ENCODE peak calls at places on chromosomes 6 and 20, in nine cellular contexts. Y is upper lobe of right lung, U is psoas muscle, O is PC-9, M is IMR-90, Q is stomach, D is thoracic aorta, H is mammary epithelial cell, W is SK-N-SH. T is an unnamed sample. For H3K27me3, the result is how much of the 10 kb centered on the place peaks cover.

GRCh38 chr6:150195996-150196417 is 53.2 kb downstream of the PPP1R14C start:
- DNase-seq in Y (no peak), O (no peak), Q (no peak), H (no peak), U (no peak), D (no peak), W (no peak), M (no peak), T (no peak)

GRCh38 chr20:57594092-57594911 is 25.9 kb downstream of the ZBP1 start:
- DNase-seq in O (peak), H (no peak), Y (peak), W (peak), D (no peak), Q (peak), M (peak), U (peak), T (no peak)

GRCh38 chr6:9463311-9463710 is 951.6 kb downstream of the TFAP2A start:
- DNase-seq in W (no peak), D (no peak), Y (no peak), H (no peak), M (no peak), O (no peak), U (no peak), Q (no peak), T (no peak)

GRCh38 chr6:151370509-151371078 is 20.8 kb downstream of the ZBTB2 start:
- DNase-seq in D (no peak), H (no peak), Q (no peak), Y (no peak), U (no peak), W (no peak), M (peak), O (no peak), T (no peak)

GRCh38 chr6:167827588-167828324 is 1.0 kb downstream of the AFDN start:
- DNase-seq in U (peak), H (peak), M (peak), W (peak), Q (peak), O (peak), D (no peak), Y (peak), T (peak)

GRCh38 chr6:2109796-2110195 is 135.6 kb downstream of the GMDS start:
- DNase-seq in Y (no peak), D (no peak), U (no peak), H (no peak), Q (no peak), M (no peak), W (no peak), O (no peak), T (no peak)

GRCh38 chr6:154509421-154510143 is 903 bp downstream of the CNKSR3 start:
- DNase-seq in H (peak), Y (peak), D (no peak), U (peak), Q (peak), M (no peak), O (peak), W (peak), T (no peak)

GRCh38 chr6:136037246-136037884 is 185.9 kb downstream of the PDE7B start:
- DNase-seq in M (peak), O (no peak), W (no peak), D (no peak), H (peak), U (no peak), Q (no peak), Y (no peak), T (no peak)

GRCh38 chr20:57794600-57795346 is 85.0 kb upstream of the PMEPA1 start:
- DNase-seq in O (peak), Q (no peak), U (no peak), M (peak), Y (no peak), W (no peak), H (peak), D (no peak), T (no peak)

GRCh38 chr20:20371681-20372080 is 3.8 kb downstream of the INSM1 start:
- DNase-seq in Q (no peak), W (no peak), Y (no peak), H (no peak), O (no peak), U (no peak), M (no peak), D (no peak), T (no peak)
- H3K27me3 ChIP-seq in Q (half or more), W (half or more), Y (half or more), H (under half), O (under half), U (under half), M (half or more), D (under half), T (under half)

GRCh38 chr20:23205656-23206055 is 119.5 kb upstream of the CD93 start:
- DNase-seq in O (no peak), Q (peak), Y (no peak), M (peak), W (no peak), D (peak), U (peak), H (no peak), T (peak)
- H3K27me3 ChIP-seq in O (under half), Q (under half), Y (under half), M (under half), W (half or more), D (under half), U (under half), H (under half), T (under half)

GRCh38 chr6:14546036-14546435 is 428.5 kb downstream of the CD83 start:
- DNase-seq in Y (no peak), M (no peak), W (no peak), D (no peak), O (no peak), Q (no peak), U (no peak), H (no peak), T (no peak)

GRCh38 chr6:14542670-14543366 is 425.2 kb downstream of the CD83 start:
- DNase-seq in D (no peak), O (no peak), Y (no peak), W (no peak), M (peak), U (no peak), Q (no peak), H (peak), T (no peak)

GRCh38 chr6:14545496-14545895 is 427.9 kb downstream of the CD83 start:
- DNase-seq in D (no peak), H (no peak), O (no peak), Y (no peak), W (no peak), Q (no peak), M (no peak), U (no peak), T (no peak)

GRCh38 chr6:14543971-14544620 is 426.5 kb downstream of the CD83 start:
- DNase-seq in Y (no peak), W (no peak), O (no peak), Q (no peak), H (no peak), U (no peak), D (no peak), M (no peak), T (no peak)

GRCh38 chr6:14544689-14545088 is 427.1 kb downstream of the CD83 start:
- DNase-seq in W (no peak), D (no peak), O (no peak), Q (no peak), Y (no peak), H (no peak), M (no peak), U (no peak), T (no peak)
- H3K27me3 ChIP-seq in W (under half), D (under half), O (under half), Q (under half), Y (under half), H (under half), M (under half), U (under half), T (under half)

GRCh38 chr20:46325788-46326472 is 17.6 kb upstream of the CDH22 start:
- DNase-seq in O (no peak), U (no peak), W (no peak), Y (no peak), M (no peak), D (no peak), H (no peak), Q (no peak), T (no peak)
- H3K27me3 ChIP-seq in O (half or more), U (under half), W (under half), Y (under half), M (under half), D (under half), H (under half), Q (half or more), T (under half)

GRCh38 chr6:170290306-170291128 is at the start of gene DLL1:
- DNase-seq in O (no peak), Q (peak), H (peak), W (peak), U (peak), D (no peak), Y (no peak), M (peak), T (no peak)

GRCh38 chr6:170287371-170287876 is 3.5 kb downstream of the DLL1 start:
- DNase-seq in W (no peak), D (no peak), Y (peak), O (no peak), Q (peak), H (no peak), M (no peak), U (no peak), T (peak)

GRCh38 chr6:170288091-170288631 is 2.7 kb downstream of the DLL1 start:
- DNase-seq in Y (no peak), M (no peak), Q (no peak), O (no peak), D (no peak), U (no peak), H (no peak), W (no peak), T (peak)

GRCh38 chr6:170289971-170290305 is 940 bp downstream of the DLL1 start:
- DNase-seq in Y (no peak), O (no peak), W (no peak), Q (no peak), M (no peak), H (no peak), D (no peak), U (no peak), T (peak)

DNA sequence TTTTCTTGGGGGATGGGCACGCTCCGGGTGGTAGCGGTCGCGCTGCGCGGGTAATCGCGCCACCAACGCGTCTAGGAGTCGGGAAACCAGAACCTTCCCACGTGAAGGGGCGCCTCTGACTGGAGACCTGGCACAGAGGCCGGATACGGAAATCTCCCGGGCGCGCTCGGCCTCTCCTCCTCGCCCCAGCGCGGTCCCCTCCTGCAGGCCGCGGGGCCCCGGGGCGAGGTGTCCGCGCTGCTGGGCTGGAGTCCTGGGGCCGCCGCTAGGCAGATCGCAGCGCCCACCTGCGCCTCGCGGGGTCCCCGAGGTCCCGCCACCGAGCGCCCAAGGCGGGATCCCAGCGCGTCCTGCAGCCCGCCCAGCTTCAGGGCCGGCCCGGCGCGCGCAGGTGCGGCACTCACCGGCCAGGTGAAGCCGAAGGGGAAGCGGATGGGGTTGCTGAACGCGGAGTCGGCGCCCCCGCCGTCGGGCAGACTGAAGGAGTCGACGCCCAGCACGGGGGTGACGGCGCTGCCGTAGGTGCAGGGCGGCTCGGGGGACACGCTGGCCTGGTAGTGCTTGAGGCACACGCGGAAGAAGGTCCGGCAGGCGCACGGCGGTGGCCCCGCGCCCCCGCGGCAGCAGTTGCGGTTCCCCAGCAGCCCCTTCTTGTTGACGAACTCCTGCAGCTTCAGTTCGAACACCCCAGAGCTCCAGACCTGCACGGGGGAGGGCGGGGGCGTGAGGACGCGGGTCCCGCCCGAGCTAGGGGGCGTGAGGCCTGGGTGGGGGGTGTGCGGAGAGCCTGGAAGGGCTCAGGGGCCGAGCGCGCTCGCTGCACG is 1.6 kb downstream of the DLL1 start:
- DNase-seq in Q (no peak), M (no peak), Y (no peak), O (no peak), U (no peak), W (peak), H (peak), D (no peak), T (peak)
- H3K27me3 ChIP-seq in Q (half or more), M (half or more), Y (under half), O (half or more), U (under half), W (half or more), H (under half), D (under half), T (under half)

DNA sequence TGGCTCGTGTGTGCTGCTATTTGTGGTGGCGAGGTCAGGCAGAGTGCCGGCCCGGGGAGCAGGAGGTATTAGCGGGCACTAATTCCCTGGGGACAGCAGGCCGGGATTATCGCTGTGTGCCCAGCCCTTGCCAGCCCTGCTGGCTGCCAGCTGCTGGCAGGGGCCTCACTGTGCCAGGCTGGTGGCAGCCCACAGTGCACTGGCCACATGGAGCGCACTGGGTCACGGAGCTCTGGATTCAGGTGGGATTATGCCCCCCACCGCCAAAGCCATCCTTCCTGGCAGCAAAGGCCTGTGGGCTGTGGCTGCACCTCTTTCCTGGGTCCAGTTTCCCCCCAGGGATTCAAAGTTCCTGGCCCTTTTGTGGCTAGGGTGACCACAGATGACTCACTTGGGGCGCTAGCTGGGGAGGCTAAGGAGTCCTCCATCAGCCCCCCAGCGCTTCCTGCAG is 59.7 kb downstream of the YTHDF1 start:
- DNase-seq in H (no peak), U (peak), W (no peak), D (no peak), O (no peak), M (no peak), Q (no peak), Y (no peak), T (no peak)
- H3K27me3 ChIP-seq in H (under half), U (under half), W (under half), D (under half), O (half or more), M (under half), Q (half or more), Y (under half), T (under half)

GRCh38 chr20:59515906-59516209 is 88.5 kb upstream of the PHACTR3 start:
- DNase-seq in D (no peak), U (no peak), O (no peak), H (no peak), Y (no peak), M (no peak), W (no peak), Q (no peak), T (no peak)
- H3K27me3 ChIP-seq in D (under half), U (under half), O (under half), H (under half), Y (half or more), M (under half), W (under half), Q (half or more), T (under half)

DNA sequence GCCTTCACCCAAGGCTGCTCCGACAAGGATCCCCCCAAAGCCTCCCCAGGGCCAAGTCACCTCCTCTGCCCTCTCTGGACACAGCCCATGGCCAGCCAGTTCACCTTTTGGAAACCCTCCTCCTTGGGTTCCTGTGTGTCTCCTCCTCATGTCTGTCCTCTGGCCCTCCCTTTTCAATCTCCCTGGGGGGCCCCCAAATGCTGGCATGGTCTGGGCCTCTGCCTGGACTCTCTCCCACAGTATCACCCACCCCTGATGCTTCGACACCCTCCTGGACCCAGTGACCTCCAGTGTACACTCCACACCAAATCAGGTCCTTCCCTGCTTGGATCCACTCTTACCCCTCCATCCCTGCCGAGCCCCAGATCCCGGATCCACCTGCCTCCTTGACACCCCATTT is 46.7 kb upstream of the NNAT start:
- DNase-seq in Q (no peak), M (no peak), W (no peak), D (no peak), Y (no peak), O (no peak), U (no peak), H (no peak), T (no peak)
- H3K27me3 ChIP-seq in Q (under half), M (half or more), W (under half), D (under half), Y (under half), O (half or more), U (under half), H (under half), T (under half)

DNA sequence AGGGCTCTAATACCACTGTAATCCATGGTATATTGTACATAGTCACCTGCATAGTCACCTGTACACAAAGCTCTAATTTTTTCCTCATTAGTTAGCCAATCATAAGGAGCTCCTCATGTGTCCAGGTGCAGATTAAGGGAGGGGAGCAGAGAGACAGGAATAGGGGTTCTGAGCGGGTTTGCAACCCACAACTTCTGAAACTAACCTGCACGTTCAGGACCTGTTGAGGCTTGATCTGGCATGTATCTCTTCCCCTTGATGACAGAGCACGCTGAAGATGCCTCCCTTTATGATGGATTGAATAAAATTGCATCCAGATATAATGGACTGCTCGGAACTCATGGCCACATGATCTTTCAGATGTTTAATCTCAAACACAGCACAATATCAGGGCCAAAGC is 179.4 kb upstream of the PRND start:
- DNase-seq in U (no peak), O (no peak), W (no peak), Y (no peak), D (no peak), M (no peak), H (peak), Q (no peak), T (no peak)
- H3K27me3 ChIP-seq in U (under half), O (under half), W (under half), Y (under half), D (under half), M (under half), H (under half), Q (under half), T (under half)

DNA sequence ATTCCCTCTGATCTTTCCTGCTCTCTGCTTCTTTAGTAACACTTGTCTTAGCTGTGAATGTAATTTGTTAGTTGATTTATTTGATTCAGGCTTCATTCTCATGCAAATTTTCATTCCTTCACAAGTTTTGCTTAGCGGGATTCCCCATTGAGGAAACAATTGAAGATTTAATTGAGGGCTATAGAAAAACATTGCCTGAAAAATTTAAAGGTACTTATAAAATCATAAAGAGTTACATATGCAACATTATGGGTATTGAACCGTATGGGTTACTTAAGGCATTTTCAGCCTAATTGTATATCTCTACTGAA is 11.9 kb upstream of the ZSCAN9 start:
- DNase-seq in D (no peak), O (no peak), Q (no peak), U (no peak), Y (no peak), H (no peak), M (no peak), W (no peak), T (no peak)
- H3K27me3 ChIP-seq in D (under half), O (under half), Q (half or more), U (under half), Y (half or more), H (under half), M (under half), W (under half), T (under half)